ENCODE peak calls at places on chromosomes 3 and 15, in four cellular contexts. B is IMR-90, E is H1, V is mesendoderm. F is an unnamed sample.

GRCh38 chr3:79414821-79415220 is 353.0 kb downstream of the ROBO1 start:
- DNase-seq in B (peak; percentile 39), E (no peak), V (no peak), F (no peak)

GRCh38 chr3:73576995-73577394 is 47.7 kb downstream of the PDZRN3 start:
- DNase-seq in B (peak; percentile 76), E (no peak), V (no peak), F (no peak)

GRCh38 chr15:90829942-90830440 is 38.4 kb upstream of the FURIN start:
- DNase-seq in B (no peak), E (no peak), V (no peak), F (no peak)

GRCh38 chr15:25372298-25372697 is 66.5 kb downstream of the UBE3A start:
- DNase-seq in B (peak; percentile 76), E (no peak), V (no peak), F (no peak)

GRCh38 chr3:68972358-68972979 is 40.1 kb upstream of the TAFA4 start:
- DNase-seq in B (peak; percentile 51), E (peak; percentile 53), V (peak; percentile 88), F (peak; percentile 83)

GRCh38 chr3:3126477-3127431 is at the start of gene TRNT1:
- DNase-seq in B (peak; percentile 91), E (peak; percentile 60), V (peak; percentile 96), F (peak; percentile 93)

GRCh38 chr15:68112711-68113110 is 58.6 kb downstream of the PIAS1 start:
- DNase-seq in B (peak; percentile 50), E (no peak), V (no peak), F (no peak)

GRCh38 chr15:53506370-53506769 is 253.1 kb downstream of the WDR72 start:
- DNase-seq in B (no peak), E (no peak), V (peak; percentile 16), F (no peak)

GRCh38 chr15:81190922-81191507 is 5.7 kb upstream of the IL16 start:
- DNase-seq in B (peak; percentile 32), E (no peak), V (no peak), F (no peak)

GRCh38 chr3:104606812-104607211 is 759.9 kb upstream of the ALCAM start:
- DNase-seq in B (no peak), E (no peak), V (no peak), F (no peak)

GRCh38 chr3:34015204-34016142 is 217.0 kb downstream of the PDCD6IP start:
- DNase-seq in B (peak; percentile 39), E (no peak), V (peak; percentile 78), F (peak; percentile 43)

GRCh38 chr3:22377421-22377820 is 626.4 kb upstream of the ZNF385D start:
- DNase-seq in B (no peak), E (no peak), V (no peak), F (no peak)

GRCh38 chr3:34078418-34078817 is 280.0 kb downstream of the PDCD6IP start:
- DNase-seq in B (no peak), E (no peak), V (no peak), F (no peak)

GRCh38 chr3:52492059-52492458 is 3.1 kb upstream of the STAB1 start:
- DNase-seq in B (no peak), E (no peak), V (no peak), F (no peak)

GRCh38 chr3:191094057-191094456 is 105.0 kb upstream of the OSTN start:
- DNase-seq in B (peak; percentile 89), E (no peak), V (no peak), F (no peak)

GRCh38 chr15:69825941-69826817 is 271.5 kb downstream of the TLE3 start:
- DNase-seq in B (no peak), E (no peak), V (peak; percentile 80), F (no peak)

GRCh38 chr3:50554553-50554952 is 13.0 kb downstream of the C3orf18 start:
- DNase-seq in B (no peak), E (no peak), V (no peak), F (no peak)

GRCh38 chr15:25690673-25691543 is 172.2 kb downstream of the ATP10A start:
- DNase-seq in B (peak; percentile 86), E (no peak), V (no peak), F (no peak)

GRCh38 chr15:68479406-68479805 is 47.4 kb upstream of the ITGA11 start:
- DNase-seq in B (peak; percentile 59), E (no peak), V (no peak), F (no peak)

GRCh38 chr3:44862221-44862637 is 517 bp downstream of the TMEM42 start:
- DNase-seq in B (peak; percentile 19), E (no peak), V (peak; percentile 63), F (no peak)

DNA sequence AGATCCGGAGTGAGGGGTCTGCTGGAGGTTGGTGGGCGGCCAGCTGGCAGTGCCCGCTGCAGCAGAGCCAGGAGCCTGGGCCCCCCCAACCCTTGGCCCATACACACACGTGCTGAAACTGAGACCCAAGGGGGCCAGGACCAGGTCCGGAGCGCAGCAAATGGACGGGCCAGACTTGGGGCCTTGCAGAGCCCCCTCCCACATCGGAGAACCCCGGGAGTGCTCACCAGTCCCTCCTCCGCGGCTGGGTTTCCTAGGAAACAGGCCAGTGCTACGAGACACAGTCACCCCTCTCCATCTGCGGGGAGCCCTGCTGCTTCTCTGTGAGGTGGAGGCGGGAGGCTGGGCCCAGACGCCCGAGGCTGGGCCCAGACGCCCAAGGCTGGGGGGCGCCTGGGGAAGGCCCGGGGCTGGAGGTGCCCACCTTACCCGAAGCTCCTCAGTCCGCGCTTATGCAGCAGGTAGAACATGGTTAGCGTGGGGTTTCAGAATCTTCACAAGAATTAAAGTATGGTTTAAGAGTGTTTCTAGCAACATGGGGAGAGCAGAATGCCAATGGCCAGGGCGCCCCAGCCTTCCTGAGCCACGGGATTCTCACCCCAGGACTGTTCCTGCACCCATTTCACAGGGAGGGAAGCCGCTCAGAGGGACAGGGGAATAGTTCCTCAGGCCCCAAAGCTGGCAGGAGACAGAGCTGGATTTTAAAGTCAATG is 135.0 kb upstream of the PRR20G start:
- DNase-seq in B (no peak), E (no peak), V (no peak), F (no peak)
- H3K18ac ChIP-seq in B (no peak overlapping the region), E (no peak overlapping the region), V (no peak overlapping the region), F (no peak overlapping the region)

GRCh38 chr15:41791970-41792637 is 17.8 kb downstream of the MAPKBP1 start:
- DNase-seq in B (no peak), E (no peak), V (no peak), F (no peak)

GRCh38 chr15:41790169-41790568 is 15.9 kb downstream of the MAPKBP1 start:
- DNase-seq in B (no peak), E (no peak), V (no peak), F (no peak)

GRCh38 chr15:41791547-41791937 is 17.3 kb downstream of the MAPKBP1 start:
- DNase-seq in B (no peak), E (no peak), V (no peak), F (no peak)

GRCh38 chr15:41789662-41790061 is 15.4 kb downstream of the MAPKBP1 start:
- DNase-seq in B (no peak), E (no peak), V (no peak), F (no peak)

GRCh38 chr15:41790756-41791546 is 16.7 kb downstream of the MAPKBP1 start:
- DNase-seq in B (peak; percentile 79), E (no peak), V (peak; percentile 76), F (no peak)
- H2BK120ac ChIP-seq in B (peak overlapping the region; percentile 84), E (no peak overlapping the region), V (no peak overlapping the region), F (no peak overlapping the region)

GRCh38 chr3:172354931-172355499 is 93.2 kb downstream of the GHSR start:
- DNase-seq in B (no peak), E (no peak), V (no peak), F (no peak)

GRCh38 chr3:172356427-172356826 is 91.8 kb downstream of the GHSR start:
- DNase-seq in B (no peak), E (no peak), V (peak; percentile 14), F (no peak)

GRCh38 chr3:172359231-172359630 is 89.0 kb downstream of the GHSR start:
- DNase-seq in B (no peak), E (no peak), V (no peak), F (no peak)

GRCh38 chr3:172355836-172356235 is 92.4 kb downstream of the GHSR start:
- DNase-seq in B (peak; percentile 98), E (no peak), V (no peak), F (no peak)

GRCh38 chr3:172357850-172358754 is 90.2 kb downstream of the GHSR start:
- DNase-seq in B (peak; percentile 24), E (no peak), V (no peak), F (no peak)
- H3K56ac ChIP-seq in B (no peak overlapping the region), E (no peak overlapping the region), V (no peak overlapping the region), F (no peak overlapping the region)

DNA sequence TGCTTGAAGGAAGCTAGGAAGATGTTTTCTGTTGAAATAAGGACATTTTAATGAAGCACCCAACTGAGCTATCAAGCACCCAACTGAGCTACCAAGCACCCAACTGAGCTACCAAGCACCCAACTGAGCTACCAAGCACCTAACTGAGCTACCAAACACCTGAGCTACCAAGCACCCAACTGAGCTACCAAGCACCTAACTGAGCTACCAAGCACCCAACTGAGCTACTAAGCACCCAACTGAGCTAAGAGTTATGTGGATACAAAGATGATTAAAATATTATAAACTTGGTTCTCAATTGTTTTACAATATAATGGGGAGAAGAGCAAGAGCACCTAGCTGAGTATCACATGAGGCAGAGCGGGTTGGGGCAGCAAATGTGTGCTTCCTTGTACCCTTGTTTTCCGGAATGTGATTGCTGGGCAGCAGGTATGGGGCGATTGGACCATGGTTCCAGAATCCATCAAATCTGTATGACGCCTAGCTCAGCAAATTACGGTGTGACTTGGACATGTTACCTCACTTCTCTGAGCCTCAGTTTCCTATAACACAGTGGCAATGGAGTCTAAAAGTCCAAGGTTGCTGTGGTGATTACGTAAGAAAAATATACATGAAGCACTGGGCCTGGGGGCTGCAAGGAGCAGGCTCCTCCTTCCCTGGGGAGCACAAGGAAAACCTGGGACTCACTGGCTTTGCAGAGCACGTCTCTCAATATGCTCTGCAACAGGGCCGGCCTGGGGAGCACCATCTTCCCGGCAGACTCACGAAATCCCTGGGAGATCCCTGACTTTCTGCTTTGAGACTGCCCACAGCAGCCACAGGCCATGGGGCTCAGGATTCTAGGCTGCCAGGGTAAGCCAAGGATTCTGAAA is 11.3 kb downstream of the BMF start:
- DNase-seq in B (no peak), E (no peak), V (no peak), F (no peak)
- H3K18ac ChIP-seq in B (peak overlapping the region; percentile 90), E (no peak overlapping the region), V (peak overlapping the region; percentile 24), F (no peak overlapping the region)

DNA sequence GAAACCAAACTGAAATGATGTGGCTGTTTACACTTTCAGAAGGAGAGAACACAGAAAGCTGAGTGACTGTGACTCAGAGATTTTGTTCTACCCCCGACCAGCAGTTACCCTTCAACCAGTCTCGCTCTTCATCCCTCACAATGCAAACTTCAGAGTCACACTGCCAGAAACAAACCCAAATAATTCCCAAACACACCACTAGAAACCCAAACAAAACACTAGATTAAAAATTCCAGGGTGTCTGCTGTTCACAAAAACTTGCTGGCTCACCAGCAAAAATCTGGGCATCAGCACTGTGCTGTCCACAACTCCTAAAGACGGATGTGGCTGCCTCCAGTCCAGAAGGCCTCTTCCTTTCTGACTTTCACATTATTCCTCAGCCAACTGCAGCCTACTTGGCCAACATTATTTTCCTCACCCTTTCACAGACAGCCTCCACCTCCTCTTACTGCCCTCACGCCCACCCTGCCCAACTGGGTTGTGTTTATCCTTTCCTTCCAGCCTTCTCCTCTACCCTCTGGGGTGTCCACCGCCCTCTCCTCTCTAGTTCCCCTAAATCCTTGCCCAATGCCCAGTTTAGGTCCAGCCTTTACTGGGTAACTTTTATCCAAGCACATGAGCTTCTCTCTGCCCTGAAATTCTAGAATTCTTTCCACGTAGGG is 71.4 kb downstream of the MECOM start:
- DNase-seq in B (peak; percentile 15), E (no peak), V (no peak), F (no peak)
- H2BK120ac ChIP-seq in B (peak overlapping the region; percentile 39), E (no peak overlapping the region), V (no peak overlapping the region), F (no peak overlapping the region)

GRCh38 chr3:56288258-56288657 is 180.0 kb downstream of the ERC2 start:
- DNase-seq in B (no peak), E (no peak), V (no peak), F (no peak)
- H3K56ac ChIP-seq in B (no peak overlapping the region), E (no peak overlapping the region), V (no peak overlapping the region), F (no peak overlapping the region)

F was measured in H9.